ENCODE peak calls at places on chromosomes 2 and 18, in eight cellular contexts. B is kidney, L is tibial nerve, R is A549, X is H9, S is spleen, J is cardiac fibroblast, Y is heart left ventricle. G is an unnamed sample.

GRCh38 chr2:176984987-176985386 is 227.6 kb upstream of the HNRNPA3 start:
- DNase-seq in S (no peak), L (no peak), B (no peak), J (no peak), R (no peak), X (peak; percentile 34), Y (no peak), G (no peak)

GRCh38 chr2:85799215-85799956 is 45.6 kb downstream of the ATOH8 start:
- DNase-seq in S (peak; percentile 60), X (no peak), J (no peak), R (peak; percentile 59), L (no peak), Y (peak; percentile 35), B (peak; percentile 87), G (peak; percentile 8)

GRCh38 chr2:148259674-148260073 is 238.8 kb downstream of the MBD5 start:
- DNase-seq in L (no peak), X (no peak), R (peak; percentile 45), Y (no peak), J (peak; percentile 69), B (peak; percentile 33), S (no peak), G (no peak)

GRCh38 chr2:201964631-201965206 is 68.9 kb upstream of the FZD7 start:
- DNase-seq in B (peak; percentile 40), R (no peak), X (no peak), Y (no peak), L (no peak), S (no peak), J (no peak), G (no peak)

GRCh38 chr2:31440764-31441163 is 26.2 kb upstream of the XDH start:
- DNase-seq in L (no peak), B (no peak), Y (no peak), X (no peak), S (no peak), R (peak; percentile 13), J (peak; percentile 77), G (no peak)

GRCh38 chr2:119223521-119224390 is at the start of gene STEAP3:
- DNase-seq in B (peak; percentile 93), J (peak; percentile 42), R (peak; percentile 67), S (peak; percentile 92), L (peak; percentile 43), X (peak; percentile 90), Y (peak; percentile 82), G (no peak)

GRCh38 chr2:42601076-42601475 is 32.6 kb downstream of the MTA3 start:
- DNase-seq in S (no peak), R (no peak), L (no peak), X (no peak), Y (no peak), B (no peak), J (no peak), G (no peak)

GRCh38 chr2:68027959-68028358 is 34.8 kb downstream of the C1D start:
- DNase-seq in S (no peak), Y (no peak), R (no peak), J (no peak), B (no peak), X (no peak), L (no peak), G (no peak)

GRCh38 chr18:67239826-67240225 is 276.7 kb downstream of the DSEL start:
- DNase-seq in X (no peak), B (no peak), Y (no peak), R (no peak), J (no peak), L (no peak), S (no peak), G (no peak)

GRCh38 chr18:34493099-34493544 is 217.0 kb upstream of the DTNA start:
- DNase-seq in L (peak; percentile 33), B (peak; percentile 87), J (peak; percentile 74), Y (peak; percentile 84), S (peak; percentile 79), X (peak; percentile 81), R (peak; percentile 23), G (peak; percentile 83)

GRCh38 chr18:61891271-61891670 is 1.5 kb downstream of the RNF152 start:
- DNase-seq in L (no peak), R (no peak), Y (no peak), B (no peak), X (no peak), J (peak; percentile 38), S (no peak), G (no peak)

GRCh38 chr18:61891874-61892273 is 933 bp downstream of the RNF152 start:
- DNase-seq in B (no peak), J (no peak), S (no peak), L (no peak), Y (no peak), R (no peak), X (no peak), G (no peak)

GRCh38 chr18:61893971-61894750 is 1.4 kb upstream of the RNF152 start:
- DNase-seq in L (peak; percentile 64), B (peak; percentile 95), R (peak; percentile 14), X (peak; percentile 82), Y (peak; percentile 89), S (peak; percentile 87), J (peak; percentile 73), G (peak; percentile 62)

GRCh38 chr18:61893304-61893970 is 630 bp upstream of the RNF152 start:
- DNase-seq in R (no peak), L (no peak), S (no peak), B (peak; percentile 88), Y (peak; percentile 61), X (peak; percentile 46), J (peak; percentile 56), G (peak; percentile 40)

DNA sequence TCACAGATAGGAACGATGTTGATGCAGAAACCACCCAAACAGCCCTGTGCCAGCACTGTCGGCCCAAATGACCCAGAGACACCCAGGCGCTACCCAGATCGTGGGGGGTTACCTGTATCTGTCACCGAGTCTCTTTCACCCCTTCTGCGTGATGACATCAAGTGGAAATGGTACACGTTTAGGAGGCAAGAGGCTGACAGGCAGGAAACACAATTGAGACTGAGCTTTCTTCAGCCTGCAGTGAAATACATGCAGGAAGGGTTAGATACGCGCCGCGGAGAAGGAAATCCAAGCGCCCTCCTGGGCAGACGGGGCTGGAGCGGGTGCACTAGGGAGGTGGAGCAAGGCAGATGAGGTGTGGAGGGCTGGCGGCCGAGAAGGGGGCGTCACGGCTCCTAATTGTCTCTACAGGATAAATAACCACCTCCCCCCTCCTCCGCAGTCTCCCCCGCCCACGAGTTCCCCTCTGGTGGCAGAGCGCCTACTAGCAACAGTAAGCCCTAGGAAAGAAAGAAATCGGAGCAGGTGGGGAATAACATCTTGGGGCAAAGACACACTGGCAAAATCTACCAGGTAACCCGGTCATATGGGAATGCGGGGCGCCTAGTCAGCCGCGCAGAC is at the start of gene RNF152:
- DNase-seq in R (no peak), X (peak; percentile 70), B (peak; percentile 81), Y (peak; percentile 49), L (no peak), J (peak; percentile 34), S (no peak), G (peak; percentile 33)
- TF ChIP-seq CTCF in R (no peak), X (peak; percentile 9), B (no peak), Y (no peak), L (no peak), J (peak; percentile 33), S (no peak), G (peak; percentile 13)

GRCh38 chr2:159748089-159748488 is 35.8 kb downstream of the MARCHF7 start:
- DNase-seq in L (no peak), Y (no peak), J (no peak), B (no peak), S (no peak), X (no peak), R (no peak), G (no peak)

GRCh38 chr2:159755014-159755413 is 42.7 kb downstream of the MARCHF7 start:
- DNase-seq in J (no peak), B (no peak), L (no peak), R (no peak), Y (no peak), S (no peak), X (no peak), G (no peak)

GRCh38 chr2:159755788-159756187 is 42.2 kb downstream of the CD302 start:
- DNase-seq in X (no peak), B (no peak), J (peak; percentile 44), S (no peak), Y (no peak), L (no peak), R (peak; percentile 51), G (no peak)

GRCh38 chr2:159753797-159754196 is 41.5 kb downstream of the MARCHF7 start:
- DNase-seq in R (no peak), Y (no peak), L (no peak), J (no peak), X (no peak), S (no peak), B (no peak), G (no peak)

DNA sequence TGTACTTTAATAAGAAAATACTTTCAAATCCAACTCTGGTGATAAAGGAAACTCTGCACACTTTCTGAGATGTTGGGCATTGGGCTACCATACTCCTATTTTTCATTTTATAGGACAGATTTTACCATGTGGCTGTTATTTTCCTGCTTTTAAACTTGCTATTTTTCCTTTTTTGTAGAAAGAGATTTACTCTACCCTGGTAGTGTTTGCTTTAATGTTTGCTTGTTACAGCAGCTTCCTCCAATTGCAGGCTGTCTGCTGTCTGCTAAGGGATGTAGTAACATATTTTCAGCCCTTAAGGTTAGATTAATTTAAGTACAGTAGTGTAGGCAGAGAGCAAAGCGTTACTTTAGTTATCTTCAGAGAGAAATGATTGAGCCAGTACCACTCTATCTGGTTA is 38.6 kb downstream of the MARCHF7 start:
- DNase-seq in S (no peak), J (no peak), X (no peak), L (no peak), R (no peak), Y (no peak), B (no peak), G (no peak)
- TF ChIP-seq CTCF in S (no peak), J (no peak), X (no peak), L (no peak), R (no peak), Y (no peak), B (no peak), G (no peak)

GRCh38 chr18:12079504-12080237 is 14.0 kb upstream of the ANKRD62 start:
- DNase-seq in S (no peak), L (no peak), B (no peak), R (no peak), X (no peak), J (peak; percentile 69), Y (peak; percentile 22), G (no peak)

GRCh38 chr18:12076424-12077140 is 17.1 kb upstream of the ANKRD62 start:
- DNase-seq in B (peak; percentile 66), L (no peak), X (no peak), Y (no peak), R (peak; percentile 27), S (peak; percentile 75), J (peak; percentile 14), G (no peak)

GRCh38 chr18:12074734-12075133 is 18.9 kb upstream of the ANKRD62 start:
- DNase-seq in Y (peak; percentile 5), L (no peak), J (peak; percentile 16), B (no peak), R (no peak), S (no peak), X (no peak), G (no peak)
- TF ChIP-seq CTCF in Y (no peak), L (no peak), J (no peak), B (no peak), R (no peak), S (no peak), X (no peak), G (no peak)

DNA sequence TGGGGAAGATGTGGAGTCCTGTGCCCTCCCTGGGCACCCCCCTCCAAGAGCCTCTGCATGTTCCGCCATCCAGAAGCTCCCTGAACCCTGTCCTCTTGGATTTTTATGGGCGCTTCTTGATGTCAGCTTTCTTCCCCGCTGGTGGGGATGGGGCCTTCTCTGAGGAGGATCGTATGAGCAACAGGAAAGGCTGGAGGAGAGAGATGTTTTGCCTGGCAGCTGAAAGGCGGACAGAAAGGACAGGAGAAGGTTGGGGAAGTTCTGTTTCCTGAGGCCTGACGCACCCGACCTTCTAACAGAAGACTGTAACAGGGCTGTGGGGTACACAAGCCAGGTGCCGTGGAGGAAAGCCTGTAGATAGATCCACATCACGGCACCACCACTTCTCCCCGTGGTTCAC is 238.8 kb downstream of the LDLRAD4 start:
- DNase-seq in B (no peak), L (no peak), S (no peak), J (no peak), X (peak; percentile 5), Y (no peak), R (no peak), G (no peak)
- TF ChIP-seq CTCF in B (no peak), L (no peak), S (no peak), J (no peak), X (no peak), Y (no peak), R (no peak), G (no peak)